ENCODE peak calls at places on chromosomes 4 and X, in eight cellular contexts. I, U, K, L, W, A, M and J are unnamed samples.

GRCh38 chrX:46574337-46574940 is 874 bp downstream of the CHST7 start:
- DNase-seq in I (no peak), U (peak; percentile 46), K (no peak), L (no peak), W (peak; percentile 15), A (peak; percentile 21), M (no peak), J (peak; percentile 18)

GRCh38 chr4:82268050-82268825 is 105.6 kb downstream of the HNRNPD start:
- DNase-seq in I (peak; percentile 48), U (peak; percentile 77), K (peak; percentile 71), L (peak; percentile 30), W (peak; percentile 70), A (peak; percentile 23), M (no peak), J (peak; percentile 55)

GRCh38 chr4:87679449-87680169 is 29.5 kb downstream of the DMP1 start:
- DNase-seq in I (peak; percentile 67), U (peak; percentile 69), K (peak; percentile 19), L (peak; percentile 66), W (peak; percentile 75), A (peak; percentile 55), M (no peak), J (peak; percentile 72)

GRCh38 chrX:155053656-155054055 is 17.3 kb downstream of the CMC4 start:
- DNase-seq in I (no peak), U (no peak), K (no peak), L (no peak), W (no peak), A (no peak), M (no peak), J (no peak)

GRCh38 chr4:7625073-7625472 is 190.3 kb upstream of the PSAPL1 start:
- DNase-seq in I (peak; percentile 37), U (peak; percentile 53), K (no peak), L (no peak), W (peak; percentile 11), A (no peak), M (no peak), J (no peak)

GRCh38 chr4:87326460-87326859 is 3.8 kb upstream of the HSD17B13 start:
- DNase-seq in I (no peak), U (no peak), K (no peak), L (no peak), W (no peak), A (no peak), M (no peak), J (no peak)

GRCh38 chr4:137994858-137995257 is 247.3 kb downstream of the SLC7A11 start:
- DNase-seq in I (peak; percentile 56), U (peak; percentile 24), K (no peak), L (no peak), W (peak; percentile 8), A (no peak), M (no peak), J (no peak)

GRCh38 chr4:27357283-27357682 is 496.6 kb downstream of the STIM2 start:
- DNase-seq in I (peak; percentile 50), U (peak; percentile 41), K (peak; percentile 36), L (no peak), W (no peak), A (no peak), M (no peak), J (no peak)

GRCh38 chr4:2243682-2244380 is 1.9 kb upstream of the HAUS3 start:
- DNase-seq in I (peak; percentile 32), U (peak; percentile 70), K (peak; percentile 34), L (peak; percentile 66), W (peak; percentile 73), A (peak; percentile 46), M (peak; percentile 69), J (peak; percentile 61)

GRCh38 chr4:133600008-133600407 is 450.9 kb downstream of the PCDH10 start:
- DNase-seq in I (no peak), U (no peak), K (no peak), L (no peak), W (no peak), A (no peak), M (no peak), J (no peak)

GRCh38 chr4:153206534-153206933 is 2.3 kb downstream of the TRIM2 start:
- DNase-seq in I (no peak), U (no peak), K (no peak), L (no peak), W (no peak), A (no peak), M (no peak), J (no peak)

GRCh38 chr4:153345011-153345981 is 808 bp downstream of the MND1 start:
- DNase-seq in I (peak; percentile 63), U (peak; percentile 79), K (peak; percentile 59), L (peak; percentile 20), W (peak; percentile 66), A (peak; percentile 20), M (peak; percentile 68), J (peak; percentile 54)

GRCh38 chr4:107666134-107666533 is 53.9 kb downstream of the PAPSS1 start:
- DNase-seq in I (peak; percentile 61), U (peak; percentile 61), K (peak; percentile 25), L (no peak), W (peak; percentile 73), A (no peak), M (no peak), J (no peak)

GRCh38 chrX:410296-410695 is 23.6 kb upstream of the PPP2R3B start:
- DNase-seq in I (no peak), U (no peak), K (no peak), L (no peak), W (no peak), A (no peak), M (no peak), J (no peak)

GRCh38 chrX:151973851-151974335 is 583 bp downstream of the GABRE start:
- DNase-seq in I (peak; percentile 43), U (peak; percentile 55), K (peak; percentile 26), L (peak; percentile 25), W (peak; percentile 37), A (peak; percentile 30), M (peak; percentile 74), J (peak; percentile 14)

GRCh38 chr4:46844325-46844917 is 64.6 kb downstream of the COX7B2 start:
- DNase-seq in I (peak; percentile 68), U (peak; percentile 60), K (peak; percentile 47), L (no peak), W (peak; percentile 72), A (no peak), M (no peak), J (peak; percentile 59)

GRCh38 chr4:113835005-113835404 is 73.5 kb upstream of the CAMK2D start:
- DNase-seq in I (peak; percentile 68), U (peak; percentile 74), K (peak; percentile 59), L (no peak), W (peak; percentile 56), A (no peak), M (no peak), J (no peak)

GRCh38 chr4:56627375-56627774 is 53.7 kb downstream of the HOPX start:
- DNase-seq in I (no peak), U (no peak), K (no peak), L (no peak), W (no peak), A (no peak), M (no peak), J (no peak)

GRCh38 chr4:56627985-56628384 is 53.1 kb downstream of the HOPX start:
- DNase-seq in I (no peak), U (no peak), K (no peak), L (no peak), W (no peak), A (no peak), M (no peak), J (no peak)

GRCh38 chr4:56628592-56628991 is 52.5 kb downstream of the HOPX start:
- DNase-seq in I (no peak), U (no peak), K (no peak), L (no peak), W (no peak), A (no peak), M (no peak), J (no peak)

GRCh38 chr4:56626420-56626819 is 54.7 kb downstream of the HOPX start:
- DNase-seq in I (no peak), U (no peak), K (peak; percentile 28), L (no peak), W (no peak), A (no peak), M (no peak), J (no peak)

GRCh38 chr4:56626963-56627362 is 54.1 kb downstream of the HOPX start:
- DNase-seq in I (no peak), U (no peak), K (no peak), L (no peak), W (no peak), A (no peak), M (no peak), J (no peak)
- TF ChIP-seq CTCF in I (no peak), U (no peak), K (no peak), L (no peak), W (peak; percentile 12), A (no peak), M (no peak), J (no peak)

GRCh38 chrX:38175140-38175539 is 45.5 kb downstream of the SRPX start:
- DNase-seq in I (peak; percentile 19), U (peak; percentile 16), K (peak; percentile 33), L (no peak), W (no peak), A (no peak), M (no peak), J (peak; percentile 50)
- TF ChIP-seq CTCF in I (peak; percentile 58), U (peak; percentile 25), K (peak; percentile 69), L (peak; percentile 38), W (peak; percentile 28), A (no peak), M (peak; percentile 33), J (peak; percentile 58)

GRCh38 chr4:69518543-69519198 is 23.0 kb upstream of the UGT2B4 start:
- DNase-seq in I (no peak), U (no peak), K (no peak), L (no peak), W (no peak), A (no peak), M (no peak), J (no peak)

GRCh38 chr4:69523385-69524132 is 27.9 kb upstream of the UGT2B4 start:
- DNase-seq in I (no peak), U (no peak), K (no peak), L (no peak), W (no peak), A (no peak), M (no peak), J (no peak)

GRCh38 chr4:69518102-69518501 is 22.4 kb upstream of the UGT2B4 start:
- DNase-seq in I (no peak), U (no peak), K (no peak), L (no peak), W (no peak), A (no peak), M (no peak), J (no peak)

GRCh38 chr4:69522554-69522953 is 26.8 kb upstream of the UGT2B4 start:
- DNase-seq in I (no peak), U (no peak), K (no peak), L (no peak), W (no peak), A (no peak), M (no peak), J (no peak)

DNA sequence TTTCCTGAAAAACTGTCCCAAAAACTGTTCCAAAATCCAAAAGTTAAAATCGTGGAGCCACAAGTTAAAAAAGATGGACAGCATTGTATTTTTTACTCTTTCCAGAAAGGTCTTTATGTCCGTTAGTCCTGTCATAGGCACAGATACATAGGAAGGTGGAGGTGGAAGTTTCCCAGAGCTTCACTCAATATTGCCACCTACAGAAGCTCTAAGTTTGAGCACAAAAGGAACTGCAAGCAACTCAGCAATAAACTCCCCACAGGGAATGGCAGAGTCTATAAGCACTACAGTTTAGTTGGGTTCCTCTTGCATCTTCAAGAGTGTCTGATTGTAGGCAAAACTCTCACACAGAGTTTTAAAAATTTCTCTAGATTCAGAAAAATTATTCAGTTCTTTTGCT is 22.0 kb upstream of the UGT2B4 start:
- DNase-seq in I (no peak), U (no peak), K (no peak), L (no peak), W (no peak), A (no peak), M (no peak), J (no peak)
- TF ChIP-seq CTCF in I (no peak), U (no peak), K (no peak), L (no peak), W (no peak), A (no peak), M (no peak), J (no peak)

GRCh38 chr4:84594724-84595123 is 11.8 kb downstream of the CDS1 start:
- DNase-seq in I (no peak), U (no peak), K (no peak), L (no peak), W (no peak), A (no peak), M (no peak), J (no peak)
- TF ChIP-seq CTCF in I (no peak), U (no peak), K (no peak), L (no peak), W (no peak), A (no peak), M (no peak), J (no peak)